ENCODE peak calls at places on chromosomes 2 and 18, in five cellular contexts. Z, S, A, P and L are unnamed samples.

GRCh38 chr2:196651387-196652094 is 12.0 kb downstream of the CCDC150 start:
- DNase-seq in Z (no peak), A (no peak), S (no peak), P (no peak), L (no peak)

GRCh38 chr2:27078267-27079194 is at the start of gene EMILIN1:
- DNase-seq in A (peak), Z (no peak), S (no peak), P (no peak), L (peak)

GRCh38 chr2:11581129-11581796 is 47.4 kb downstream of the GREB1 start:
- DNase-seq in S (no peak), Z (no peak), P (no peak), A (no peak), L (no peak)

GRCh38 chr2:45040786-45041185 is 31.5 kb upstream of the SIX2 start:
- DNase-seq in A (no peak), Z (no peak), P (no peak), S (no peak), L (no peak)

GRCh38 chr2:109143214-109144187 is 14.5 kb downstream of the SH3RF3 start:
- DNase-seq in Z (no peak), A (no peak), P (no peak), S (no peak), L (no peak)

GRCh38 chr2:97936199-97936598 is 59.5 kb downstream of the TMEM131 start:
- DNase-seq in P (no peak), S (no peak), Z (no peak), A (no peak), L (peak)

GRCh38 chr18:37778417-37779165 is 213.0 kb upstream of the CELF4 start:
- DNase-seq in P (peak), Z (peak), S (peak), A (peak), L (peak)

GRCh38 chr2:199470361-199470671 is 12.6 kb upstream of the SATB2 start:
- DNase-seq in A (no peak), Z (no peak), P (no peak), S (no peak), L (no peak)

GRCh38 chr2:78782196-78782595 is 243.3 kb upstream of the REG3G start:
- DNase-seq in A (no peak), S (no peak), Z (no peak), P (no peak), L (no peak)

GRCh38 chr2:174145827-174146226 is 102.5 kb downstream of the OLA1 start:
- DNase-seq in A (no peak), S (no peak), Z (no peak), P (no peak), L (no peak)

GRCh38 chr2:10003206-10004125 is 39.9 kb upstream of the KLF11 start:
- DNase-seq in P (no peak), A (no peak), Z (no peak), S (no peak), L (no peak)

GRCh38 chr2:127638361-127639110 is 7.4 kb upstream of the GPR17 start:
- DNase-seq in S (no peak), A (peak), Z (no peak), P (no peak), L (no peak)

GRCh38 chr18:46035701-46036680 is 36.1 kb downstream of the PSTPIP2 start:
- DNase-seq in S (no peak), Z (no peak), A (peak), P (no peak), L (no peak)

GRCh38 chr2:223995569-223995968 is 38.3 kb downstream of the MRPL44 start:
- DNase-seq in P (no peak), Z (no peak), A (peak), S (no peak), L (no peak)

GRCh38 chr18:72152935-72153334 is 391.2 kb downstream of the CBLN2 start:
- DNase-seq in A (no peak), Z (no peak), P (no peak), S (no peak), L (no peak)

GRCh38 chr2:136384541-136385303 is 266.8 kb upstream of the CXCR4 start:
- DNase-seq in P (no peak), A (peak), S (peak), Z (no peak), L (peak)

GRCh38 chr18:6714027-6714426 is 15.5 kb upstream of the ARHGAP28 start:
- DNase-seq in S (no peak), A (no peak), P (no peak), Z (no peak), L (no peak)

GRCh38 chr2:69300650-69301049 is 86.4 kb downstream of the GFPT1 start:
- DNase-seq in A (no peak), Z (no peak), P (no peak), S (no peak), L (no peak)

GRCh38 chr2:227177592-227178336 is 13.3 kb downstream of the COL4A3 start:
- DNase-seq in A (no peak), Z (no peak), P (no peak), S (no peak), L (no peak)

GRCh38 chr2:217797170-217797569 is 205.6 kb downstream of the TNS1 start:
- DNase-seq in Z (no peak), P (no peak), A (no peak), S (no peak), L (no peak)

GRCh38 chr2:218855305-218856167 is 4.1 kb upstream of the WNT6 start:
- DNase-seq in S (no peak), P (no peak), Z (no peak), A (no peak), L (no peak)

GRCh38 chr2:128746356-128746755 is 427.7 kb upstream of the HS6ST1 start:
- DNase-seq in P (no peak), S (no peak), A (peak), Z (no peak), L (no peak)

GRCh38 chr2:74530239-74531161 is 767 bp downstream of the HTRA2 start:
- DNase-seq in S (peak), P (no peak), A (peak), Z (no peak), L (peak)

GRCh38 chr18:3851159-3851558 is 401.2 kb downstream of the TGIF1 start:
- DNase-seq in S (no peak), A (no peak), P (no peak), Z (no peak), L (no peak)

GRCh38 chr2:236717719-236718118 is 148.1 kb downstream of the ACKR3 start:
- DNase-seq in Z (no peak), S (no peak), A (no peak), P (no peak), L (no peak)

GRCh38 chr18:76496200-76496890 is 1.3 kb upstream of the ZNF516 start:
- DNase-seq in P (no peak), S (peak), A (peak), Z (peak), L (peak)

DNA sequence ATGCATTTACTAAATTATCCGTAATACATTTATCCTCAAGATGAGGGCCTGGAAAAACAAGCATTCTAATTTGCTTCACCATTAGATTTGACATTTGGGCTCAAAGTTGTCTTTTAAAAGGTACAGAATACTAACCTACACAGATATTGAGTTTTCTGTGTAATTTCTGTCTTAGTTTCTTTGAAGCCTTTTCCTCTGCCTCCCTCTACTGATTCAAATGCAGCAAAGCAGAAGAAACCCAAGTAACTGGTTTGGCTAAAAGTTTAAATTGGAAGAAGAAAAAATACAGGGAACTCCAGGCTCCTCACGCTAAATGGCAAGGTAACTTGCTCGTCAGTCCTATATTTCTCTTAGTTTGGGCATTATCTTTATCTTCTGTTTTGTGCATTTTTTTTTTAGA is 53.3 kb upstream of the SLC5A7 start:
- DNase-seq in S (no peak), A (peak), P (no peak), Z (no peak), L (no peak)
- TF ChIP-seq CTCF in S (no peak), A (peak), P (peak), Z (peak), L (no peak)

GRCh38 chr18:75170916-75171315 is 38.0 kb downstream of the PTGR3 start:
- DNase-seq in Z (no peak), A (no peak), S (no peak), P (no peak), L (no peak)

GRCh38 chr18:75172299-75173124 is 36.4 kb downstream of the PTGR3 start:
- DNase-seq in Z (no peak), S (no peak), P (no peak), A (no peak), L (no peak)

GRCh38 chr18:75168654-75169053 is 40.3 kb downstream of the PTGR3 start:
- DNase-seq in P (no peak), Z (no peak), S (no peak), A (no peak), L (no peak)

GRCh38 chr18:75169411-75169810 is 39.5 kb downstream of the PTGR3 start:
- DNase-seq in A (no peak), Z (no peak), P (no peak), S (no peak), L (no peak)

GRCh38 chr18:75170022-75170789 is 38.7 kb downstream of the PTGR3 start:
- DNase-seq in A (no peak), Z (no peak), P (no peak), S (no peak), L (no peak)
- TF ChIP-seq CTCF in A (no peak), Z (no peak), P (no peak), S (no peak), L (no peak)

DNA sequence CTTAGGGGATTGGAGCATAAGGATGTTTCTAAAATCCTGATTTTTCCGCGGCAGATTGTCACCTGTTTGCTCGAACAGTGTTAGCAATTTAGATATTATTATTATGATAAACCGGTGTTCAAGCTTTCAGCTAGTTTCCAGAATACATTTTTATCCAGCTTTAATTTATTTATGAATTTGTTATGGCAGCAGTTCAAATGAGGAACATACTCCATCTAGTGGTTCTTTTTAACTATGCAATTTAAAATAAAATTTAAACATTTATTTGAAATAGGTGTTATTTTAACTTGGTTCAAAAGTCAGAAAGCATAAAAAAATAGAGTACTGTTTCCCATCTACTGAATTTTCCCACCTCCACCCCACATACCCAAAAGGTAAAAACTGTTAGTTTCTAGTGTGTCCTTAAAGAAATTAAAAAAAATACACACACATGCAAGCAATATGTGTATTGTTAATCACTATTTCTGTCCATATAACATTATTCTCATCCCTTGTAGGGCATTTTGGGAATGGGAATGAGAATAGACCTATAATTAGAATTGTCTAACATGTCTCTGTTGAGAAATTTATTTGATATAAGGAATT is 23.2 kb downstream of the ACOXL start:
- DNase-seq in A (peak), P (no peak), S (no peak), Z (no peak), L (no peak)
- TF ChIP-seq CTCF in A (peak), P (peak), S (peak), Z (peak), L (peak)

GRCh38 chr2:100013892-100014677 is 128.3 kb downstream of the AFF3 start:
- DNase-seq in A (peak), P (no peak), S (no peak), Z (peak), L (peak)
- TF ChIP-seq CTCF in A (peak), P (no peak), S (no peak), Z (no peak), L (no peak)